ENCODE peak calls at places on chromosomes 7 and 10, in nine cellular contexts. I is K562, R is lower leg skin, J is breast epithelium, Q is GM12878, W is suprapubic skin, F is esophagus muscularis mucosa, U is prostate gland, P is ovary. E is an unnamed sample.
A peak's percentile ranks its signal among the peaks of the same experiment; 100 is the strongest.

GRCh38 chr10:600876-601275 is 88.6 kb downstream of the DIP2C start:
- DNase-seq in I (no peak), P (no peak), J (no peak), U (peak; percentile 32), W (no peak), R (peak; percentile 28), F (no peak), Q (no peak), E (no peak)

GRCh38 chr7:117251687-117252086 is 71.2 kb downstream of the WNT2 start:
- DNase-seq in F (peak; percentile 87), J (no peak), Q (peak; percentile 35), W (no peak), U (no peak), R (no peak), I (no peak), P (no peak), E (no peak)

GRCh38 chr7:41224063-41224763 is 478.7 kb downstream of the INHBA start:
- DNase-seq in Q (no peak), W (no peak), I (no peak), F (no peak), P (no peak), U (peak; percentile 20), R (no peak), J (no peak), E (no peak)

GRCh38 chr7:36943591-36944430 is 219.5 kb upstream of the AOAH start:
- DNase-seq in U (no peak), W (no peak), R (no peak), Q (no peak), I (no peak), F (no peak), P (no peak), J (no peak), E (no peak)

GRCh38 chr10:100744980-100745881 is at the start of gene PAX2:
- DNase-seq in J (no peak), Q (no peak), P (no peak), R (no peak), U (no peak), F (no peak), I (peak; percentile 30), W (no peak), E (no peak)

GRCh38 chr10:624605-625334 is 64.7 kb downstream of the DIP2C start:
- DNase-seq in Q (no peak), R (peak; percentile 93), W (peak; percentile 85), F (no peak), P (peak; percentile 74), U (peak; percentile 46), I (no peak), J (peak; percentile 63), E (no peak)

GRCh38 chr10:79377557-79378382 is 30.5 kb downstream of the PPIF start:
- DNase-seq in P (no peak), R (peak; percentile 37), I (no peak), Q (no peak), J (peak; percentile 15), W (no peak), U (no peak), F (peak; percentile 81), E (no peak)

GRCh38 chr10:61992683-61993629 is 91.5 kb downstream of the ARID5B start:
- DNase-seq in W (peak; percentile 82), Q (peak; percentile 42), U (peak; percentile 33), P (peak; percentile 25), I (no peak), F (peak; percentile 93), J (peak; percentile 57), R (no peak), E (no peak)

GRCh38 chr10:124732931-124733536 is 11.1 kb downstream of the FAM53B start:
- DNase-seq in W (peak; percentile 64), Q (peak; percentile 77), J (peak; percentile 76), U (no peak), I (no peak), R (peak; percentile 87), P (no peak), F (no peak), E (no peak)

GRCh38 chr10:70811881-70812280 is 3.9 kb upstream of the SGPL1 start:
- DNase-seq in U (no peak), F (peak; percentile 60), P (no peak), Q (no peak), W (no peak), R (no peak), J (no peak), I (no peak), E (no peak)

GRCh38 chr10:132142396-132143161 is 44.2 kb upstream of the DPYSL4 start:
- DNase-seq in W (no peak), R (no peak), U (no peak), I (peak; percentile 80), Q (no peak), F (no peak), P (peak; percentile 52), J (no peak), E (peak; percentile 96)

GRCh38 chr10:100886099-100886498 is 26.7 kb upstream of the SLF2 start:
- DNase-seq in W (no peak), U (no peak), J (no peak), P (no peak), I (no peak), R (peak; percentile 42), Q (no peak), F (no peak), E (no peak)

GRCh38 chr10:13784067-13784466 is 197.3 kb downstream of the PRPF18 start:
- DNase-seq in P (no peak), W (no peak), Q (no peak), I (no peak), R (no peak), U (no peak), J (no peak), F (no peak), E (no peak)

GRCh38 chr10:13788701-13789447 is 202.1 kb downstream of the PRPF18 start:
- DNase-seq in W (peak; percentile 78), F (no peak), J (no peak), Q (no peak), I (no peak), U (no peak), R (peak; percentile 92), P (peak; percentile 40), E (no peak)

GRCh38 chr10:13789448-13789829 is 202.7 kb downstream of the PRPF18 start:
- DNase-seq in R (no peak), F (no peak), P (no peak), U (no peak), W (no peak), I (no peak), Q (no peak), J (no peak), E (no peak)

GRCh38 chr10:13788320-13788600 is 201.5 kb downstream of the PRPF18 start:
- DNase-seq in Q (no peak), W (no peak), U (no peak), R (no peak), P (no peak), I (no peak), J (no peak), F (no peak), E (no peak)

GRCh38 chr10:13787015-13787421 is 200.3 kb downstream of the PRPF18 start:
- DNase-seq in W (no peak), U (no peak), F (no peak), R (peak; percentile 85), I (no peak), J (no peak), P (no peak), Q (peak; percentile 73), E (peak; percentile 43)
- TF ChIP-seq POLR2A in W (no peak), U (no peak), F (no peak), R (no peak), I (no peak), J (no peak), P (no peak), Q (peak; percentile 19), E (no peak)

DNA sequence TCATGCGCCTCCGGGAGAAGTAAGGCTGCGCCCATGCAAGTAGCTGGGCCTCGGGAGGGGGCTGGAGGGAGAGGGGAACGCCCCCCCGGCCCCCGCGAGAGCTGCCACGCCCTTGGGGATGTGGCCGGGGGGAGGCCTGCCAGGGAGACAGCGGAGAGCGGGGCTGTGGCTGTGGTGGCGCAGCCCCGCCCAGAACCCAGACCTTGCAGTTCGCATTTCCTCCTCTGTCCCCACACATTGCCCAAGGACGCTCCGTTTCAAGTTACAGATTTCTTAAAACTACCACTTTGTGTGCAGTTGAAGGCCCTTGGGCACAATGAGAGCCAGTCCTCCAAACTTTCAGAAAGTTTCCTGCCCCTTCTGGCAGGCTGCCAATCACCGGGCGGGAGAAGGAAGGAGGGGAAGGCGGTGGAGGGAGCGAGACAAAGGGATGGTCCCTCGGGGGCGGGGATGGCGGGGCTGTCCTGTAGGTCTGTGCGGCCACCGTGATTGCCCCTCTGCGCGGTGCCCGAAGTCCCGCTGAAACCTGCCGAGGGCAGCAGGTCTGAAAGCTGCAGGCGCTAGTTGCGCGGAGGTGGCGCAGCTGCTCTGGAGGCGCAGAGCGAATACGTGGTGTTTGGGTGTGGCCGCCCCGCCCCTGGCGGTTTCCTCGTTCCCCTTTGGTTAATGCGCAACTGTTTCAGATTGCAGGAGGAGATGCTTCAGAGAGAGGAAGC is 2.1 kb downstream of the VIM start:
- DNase-seq in I (peak; percentile 86), J (peak; percentile 73), P (peak; percentile 78), U (peak; percentile 74), W (peak; percentile 92), Q (peak; percentile 73), R (peak; percentile 97), F (peak; percentile 95), E (no peak)
- TF ChIP-seq POLR2A in I (peak; percentile 84), J (peak; percentile 46), P (peak; percentile 9), U (no peak), W (no peak), Q (peak; percentile 83), R (no peak), F (peak; percentile 53), E (peak; percentile 32)

GRCh38 chr7:100158229-100159098 is at the start of gene TRAPPC14:
- DNase-seq in J (peak; percentile 83), I (peak; percentile 98), P (peak; percentile 96), F (peak; percentile 99), R (peak; percentile 98), Q (no peak), W (peak; percentile 96), U (peak; percentile 82), E (peak; percentile 98)
- TF ChIP-seq POLR2A in J (peak; percentile 26), I (peak; percentile 90), P (peak; percentile 31), F (no peak), R (no peak), Q (peak; percentile 73), W (no peak), U (peak; percentile 45), E (peak; percentile 60)

GRCh38 chr10:27998954-27999275 is at the start of gene ODAD2:
- DNase-seq in U (no peak), W (no peak), J (no peak), F (no peak), Q (no peak), R (no peak), I (no peak), P (no peak), E (peak; percentile 3)
- TF ChIP-seq POLR2A in U (no peak), W (no peak), J (no peak), F (no peak), Q (no peak), R (no peak), I (no peak), P (no peak), E (no peak)

DNA sequence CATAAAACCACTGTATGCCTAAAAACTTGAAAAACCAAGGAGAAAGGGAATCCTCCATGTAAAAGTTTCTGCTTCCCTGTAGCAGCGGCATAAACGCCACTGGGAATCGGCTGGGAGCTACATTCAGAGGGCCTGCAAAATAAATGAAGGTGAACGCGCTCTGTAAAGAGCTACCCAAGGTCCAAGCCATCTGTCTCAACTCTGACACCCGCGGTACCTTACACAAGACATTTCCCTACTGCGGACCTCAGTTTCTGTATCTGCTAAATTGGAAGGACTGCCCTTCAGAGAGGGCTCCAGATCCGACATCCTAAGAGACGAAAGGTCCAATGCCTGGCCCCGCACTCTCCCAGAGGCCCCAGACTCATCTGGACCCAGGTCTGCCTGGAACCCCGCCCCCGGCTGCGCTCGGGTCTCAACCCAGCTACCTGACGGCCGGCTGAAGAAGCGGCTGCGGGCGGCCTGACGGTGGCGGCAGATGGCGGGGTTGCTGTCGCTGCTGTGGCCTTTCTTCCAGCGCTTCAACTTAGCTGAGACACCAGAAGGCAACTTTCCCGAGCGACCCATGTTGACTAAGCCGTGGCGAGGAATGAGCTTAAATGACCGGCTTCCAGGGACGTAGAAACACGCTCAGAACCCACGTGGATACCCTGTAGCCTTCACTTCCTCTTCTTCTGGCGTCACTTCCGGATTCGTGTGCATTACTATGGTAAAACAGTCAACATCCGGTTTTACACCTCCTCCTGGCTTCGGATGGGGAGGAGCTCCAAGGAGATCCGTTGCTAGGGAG is at the start of gene RRP12:
- DNase-seq in R (peak; percentile 92), P (peak; percentile 82), I (peak; percentile 87), W (peak; percentile 91), U (peak; percentile 90), F (peak; percentile 96), J (peak; percentile 89), Q (peak; percentile 93), E (peak; percentile 92)
- TF ChIP-seq POLR2A in R (no peak), P (peak; percentile 40), I (peak; percentile 72), W (no peak), U (no peak), F (no peak), J (peak; percentile 14), Q (peak; percentile 77), E (peak; percentile 87)